ENCODE peak calls at places on chromosomes 6 and 20, in four cellular contexts. Q, L, R and P are unnamed samples.

GRCh38 chr6:109454483-109455160 is 950 bp downstream of the MICAL1 start:
- DNase-seq in Q (no peak), R (peak; percentile 10), L (no peak), P (peak; percentile 66)

GRCh38 chr6:37822851-37823682 is 3.5 kb downstream of the ZFAND3 start:
- DNase-seq in Q (no peak), R (peak; percentile 87), L (no peak), P (no peak)

GRCh38 chr6:94130458-94130857 is 711.1 kb upstream of the EPHA7 start:
- DNase-seq in L (no peak), R (no peak), Q (no peak), P (no peak)

GRCh38 chr6:40539853-40540252 is 47.3 kb downstream of the LRFN2 start:
- DNase-seq in Q (no peak), L (no peak), R (no peak), P (no peak)

GRCh38 chr20:64080013-64080812 is at the start of gene OPRL1:
- DNase-seq in Q (no peak), L (no peak), R (no peak), P (no peak)

GRCh38 chr6:127210725-127211124 is 55.9 kb upstream of the RNF146 start:
- DNase-seq in R (no peak), Q (no peak), L (no peak), P (no peak)

GRCh38 chr6:170023620-170024521 is 267.0 kb downstream of the DLL1 start:
- DNase-seq in L (no peak), Q (peak; percentile 13), R (no peak), P (peak; percentile 11)

GRCh38 chr6:46637145-46637544 is 15.5 kb downstream of the CYP39A1 start:
- DNase-seq in R (peak; percentile 94), L (peak; percentile 15), Q (no peak), P (no peak)

GRCh38 chr6:72642435-72642834 is 20.6 kb downstream of the KCNQ5 start:
- DNase-seq in Q (no peak), R (no peak), L (no peak), P (no peak)

GRCh38 chr6:25882066-25882496 is 8.0 kb upstream of the SLC17A3 start:
- DNase-seq in R (no peak), L (no peak), Q (peak; percentile 11), P (no peak)